ENCODE peak calls at places on chromosomes 3 and 15, in eight cellular contexts. One of them, this sample, is unnamed. For H3K4me1 and H3K36me3, the result is how much of the 10 kb centered on the place peaks cover.

GRCh38 chr15:74319596-74320357 is 47.7 kb downstream of the CYP11A1 start:
- DNase-seq in upper lobe of right lung: no peak
- DNase-seq in naive thymus-derived CD4-positive, alpha-beta T cell: no peak
- DNase-seq in adipocyte: peak
- DNase-seq in cardiac muscle cell: no peak
- DNase-seq in kidney: no peak
- DNase-seq in HAP-1: peak
- DNase-seq in IMR-90: no peak
- DNase-seq in this sample: no peak

GRCh38 chr3:41224120-41224806 is 25.0 kb downstream of the CTNNB1 start:
- DNase-seq in upper lobe of right lung: no peak
- DNase-seq in naive thymus-derived CD4-positive, alpha-beta T cell: no peak
- DNase-seq in adipocyte: peak
- DNase-seq in cardiac muscle cell: no peak
- DNase-seq in kidney: no peak
- DNase-seq in HAP-1: no peak
- DNase-seq in IMR-90: peak
- DNase-seq in this sample: no peak

GRCh38 chr3:20104167-20104661 is 64.0 kb downstream of the KAT2B start:
- DNase-seq in upper lobe of right lung: no peak
- DNase-seq in naive thymus-derived CD4-positive, alpha-beta T cell: no peak
- DNase-seq in adipocyte: no peak
- DNase-seq in cardiac muscle cell: no peak
- DNase-seq in kidney: no peak
- DNase-seq in HAP-1: no peak
- DNase-seq in IMR-90: no peak
- DNase-seq in this sample: no peak

GRCh38 chr3:32961189-32961715 is 9.8 kb downstream of the CCR4 start:
- DNase-seq in upper lobe of right lung: no peak
- DNase-seq in naive thymus-derived CD4-positive, alpha-beta T cell: peak
- DNase-seq in adipocyte: no peak
- DNase-seq in cardiac muscle cell: no peak
- DNase-seq in kidney: no peak
- DNase-seq in HAP-1: no peak
- DNase-seq in IMR-90: no peak
- DNase-seq in this sample: no peak

GRCh38 chr15:56968821-56969220 is 50.4 kb downstream of the TCF12 start:
- DNase-seq in upper lobe of right lung: no peak
- DNase-seq in naive thymus-derived CD4-positive, alpha-beta T cell: no peak
- DNase-seq in adipocyte: no peak
- DNase-seq in cardiac muscle cell: no peak
- DNase-seq in kidney: no peak
- DNase-seq in HAP-1: peak
- DNase-seq in IMR-90: no peak
- DNase-seq in this sample: no peak

GRCh38 chr3:134896141-134896540 is 101.1 kb downstream of the EPHB1 start:
- DNase-seq in upper lobe of right lung: no peak
- DNase-seq in naive thymus-derived CD4-positive, alpha-beta T cell: no peak
- DNase-seq in adipocyte: no peak
- DNase-seq in cardiac muscle cell: no peak
- DNase-seq in kidney: no peak
- DNase-seq in HAP-1: no peak
- DNase-seq in IMR-90: no peak
- DNase-seq in this sample: no peak

GRCh38 chr3:115792206-115792955 is 169.1 kb downstream of the GAP43 start:
- DNase-seq in upper lobe of right lung: no peak
- DNase-seq in naive thymus-derived CD4-positive, alpha-beta T cell: peak
- DNase-seq in adipocyte: no peak
- DNase-seq in cardiac muscle cell: no peak
- DNase-seq in kidney: no peak
- DNase-seq in HAP-1: no peak
- DNase-seq in IMR-90: peak
- DNase-seq in this sample: no peak

GRCh38 chr3:32945136-32945535 is 6.3 kb upstream of the CCR4 start:
- DNase-seq in upper lobe of right lung: no peak
- DNase-seq in naive thymus-derived CD4-positive, alpha-beta T cell: no peak
- DNase-seq in adipocyte: peak
- DNase-seq in cardiac muscle cell: no peak
- DNase-seq in kidney: no peak
- DNase-seq in HAP-1: no peak
- DNase-seq in IMR-90: peak
- DNase-seq in this sample: no peak

GRCh38 chr3:123870033-123870432 is 14.1 kb downstream of the MYLK start:
- DNase-seq in upper lobe of right lung: no peak
- DNase-seq in naive thymus-derived CD4-positive, alpha-beta T cell: no peak
- DNase-seq in adipocyte: peak
- DNase-seq in cardiac muscle cell: no peak
- DNase-seq in kidney: no peak
- DNase-seq in HAP-1: no peak
- DNase-seq in IMR-90: peak
- DNase-seq in this sample: no peak

GRCh38 chr15:71250936-71251468 is 135.7 kb downstream of the THSD4 start:
- DNase-seq in upper lobe of right lung: no peak
- DNase-seq in naive thymus-derived CD4-positive, alpha-beta T cell: no peak
- DNase-seq in adipocyte: peak
- DNase-seq in cardiac muscle cell: no peak
- DNase-seq in kidney: no peak
- DNase-seq in HAP-1: no peak
- DNase-seq in IMR-90: no peak
- DNase-seq in this sample: no peak

GRCh38 chr15:82647045-82647834 is at the start of gene CPEB1:
- DNase-seq in upper lobe of right lung: no peak
- DNase-seq in naive thymus-derived CD4-positive, alpha-beta T cell: peak
- DNase-seq in adipocyte: peak
- DNase-seq in cardiac muscle cell: peak
- DNase-seq in kidney: peak
- DNase-seq in HAP-1: peak
- DNase-seq in IMR-90: peak
- DNase-seq in this sample: peak

GRCh38 chr3:146715176-146715575 is 110.0 kb upstream of the PLSCR5 start:
- DNase-seq in upper lobe of right lung: no peak
- DNase-seq in naive thymus-derived CD4-positive, alpha-beta T cell: no peak
- DNase-seq in adipocyte: peak
- DNase-seq in cardiac muscle cell: no peak
- DNase-seq in kidney: no peak
- DNase-seq in HAP-1: peak
- DNase-seq in IMR-90: peak
- DNase-seq in this sample: no peak

GRCh38 chr3:51968175-51968681 is 974 bp upstream of the PCBP4 start:
- DNase-seq in upper lobe of right lung: no peak
- DNase-seq in naive thymus-derived CD4-positive, alpha-beta T cell: no peak
- DNase-seq in adipocyte: peak
- DNase-seq in cardiac muscle cell: peak
- DNase-seq in kidney: no peak
- DNase-seq in HAP-1: no peak
- DNase-seq in IMR-90: peak
- DNase-seq in this sample: no peak

GRCh38 chr3:29746163-29746562 is 465.3 kb downstream of the RBMS3 start:
- DNase-seq in upper lobe of right lung: no peak
- DNase-seq in naive thymus-derived CD4-positive, alpha-beta T cell: no peak
- DNase-seq in adipocyte: no peak
- DNase-seq in cardiac muscle cell: no peak
- DNase-seq in kidney: no peak
- DNase-seq in HAP-1: no peak
- DNase-seq in IMR-90: no peak
- DNase-seq in this sample: no peak

GRCh38 chr3:172330413-172330812 is 117.8 kb downstream of the GHSR start:
- DNase-seq in upper lobe of right lung: no peak
- DNase-seq in naive thymus-derived CD4-positive, alpha-beta T cell: no peak
- DNase-seq in adipocyte: no peak
- DNase-seq in cardiac muscle cell: no peak
- DNase-seq in kidney: no peak
- DNase-seq in HAP-1: no peak
- DNase-seq in IMR-90: no peak
- DNase-seq in this sample: no peak

DNA sequence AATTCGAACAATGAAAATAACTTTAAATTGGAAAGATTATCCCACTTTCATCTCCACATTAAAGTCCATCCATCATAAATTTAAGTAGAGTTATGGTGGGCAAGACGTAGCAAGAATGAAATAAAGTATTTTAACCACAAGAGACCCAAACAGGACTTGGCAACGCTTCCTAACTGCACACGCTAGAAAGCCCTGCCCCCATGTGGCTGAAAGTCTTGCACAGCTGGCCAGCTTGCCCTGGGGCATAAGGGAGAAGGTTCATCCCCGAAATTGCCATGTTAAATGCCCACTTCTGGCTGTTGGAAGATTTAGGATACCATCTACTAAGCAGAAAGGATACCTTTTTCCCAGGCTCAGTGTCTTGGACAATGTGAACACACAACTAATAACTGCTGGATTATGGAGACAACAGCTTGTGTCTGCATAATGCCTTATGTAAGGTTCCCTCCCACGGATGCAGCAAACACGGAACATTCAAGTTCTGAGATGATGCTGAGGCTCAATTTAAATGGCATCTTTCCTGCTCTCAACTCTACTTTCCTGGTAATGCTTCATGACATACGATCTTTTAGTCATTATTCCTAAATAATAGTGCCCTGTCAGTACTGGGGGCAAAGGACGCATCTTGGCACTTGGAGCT is 116.6 kb upstream of the TJP1 start:
- DNase-seq in upper lobe of right lung: no peak
- DNase-seq in naive thymus-derived CD4-positive, alpha-beta T cell: no peak
- DNase-seq in adipocyte: no peak
- DNase-seq in cardiac muscle cell: no peak
- DNase-seq in kidney: no peak
- DNase-seq in HAP-1: no peak
- DNase-seq in IMR-90: peak
- DNase-seq in this sample: no peak
- H3K4me1 ChIP-seq in upper lobe of right lung: under half
- H3K4me1 ChIP-seq in naive thymus-derived CD4-positive, alpha-beta T cell: under half
- H3K4me1 ChIP-seq in adipocyte: under half
- H3K4me1 ChIP-seq in cardiac muscle cell: under half
- H3K4me1 ChIP-seq in kidney: under half
- H3K4me1 ChIP-seq in HAP-1: under half
- H3K4me1 ChIP-seq in IMR-90: under half
- H3K4me1 ChIP-seq in this sample: under half

GRCh38 chr3:182384182-182384581 is 409.1 kb upstream of the ATP11B start:
- DNase-seq in upper lobe of right lung: no peak
- DNase-seq in naive thymus-derived CD4-positive, alpha-beta T cell: no peak
- DNase-seq in adipocyte: no peak
- DNase-seq in cardiac muscle cell: no peak
- DNase-seq in kidney: no peak
- DNase-seq in HAP-1: no peak
- DNase-seq in IMR-90: no peak
- DNase-seq in this sample: no peak

GRCh38 chr3:182382112-182382857 is 411.0 kb upstream of the ATP11B start:
- DNase-seq in upper lobe of right lung: no peak
- DNase-seq in naive thymus-derived CD4-positive, alpha-beta T cell: no peak
- DNase-seq in adipocyte: no peak
- DNase-seq in cardiac muscle cell: no peak
- DNase-seq in kidney: no peak
- DNase-seq in HAP-1: no peak
- DNase-seq in IMR-90: no peak
- DNase-seq in this sample: no peak

GRCh38 chr3:182388506-182388905 is 404.8 kb upstream of the ATP11B start:
- DNase-seq in upper lobe of right lung: no peak
- DNase-seq in naive thymus-derived CD4-positive, alpha-beta T cell: no peak
- DNase-seq in adipocyte: no peak
- DNase-seq in cardiac muscle cell: no peak
- DNase-seq in kidney: no peak
- DNase-seq in HAP-1: no peak
- DNase-seq in IMR-90: no peak
- DNase-seq in this sample: no peak

GRCh38 chr3:182389041-182389815 is 404.1 kb upstream of the ATP11B start:
- DNase-seq in upper lobe of right lung: no peak
- DNase-seq in naive thymus-derived CD4-positive, alpha-beta T cell: no peak
- DNase-seq in adipocyte: no peak
- DNase-seq in cardiac muscle cell: no peak
- DNase-seq in kidney: no peak
- DNase-seq in HAP-1: no peak
- DNase-seq in IMR-90: no peak
- DNase-seq in this sample: no peak

DNA sequence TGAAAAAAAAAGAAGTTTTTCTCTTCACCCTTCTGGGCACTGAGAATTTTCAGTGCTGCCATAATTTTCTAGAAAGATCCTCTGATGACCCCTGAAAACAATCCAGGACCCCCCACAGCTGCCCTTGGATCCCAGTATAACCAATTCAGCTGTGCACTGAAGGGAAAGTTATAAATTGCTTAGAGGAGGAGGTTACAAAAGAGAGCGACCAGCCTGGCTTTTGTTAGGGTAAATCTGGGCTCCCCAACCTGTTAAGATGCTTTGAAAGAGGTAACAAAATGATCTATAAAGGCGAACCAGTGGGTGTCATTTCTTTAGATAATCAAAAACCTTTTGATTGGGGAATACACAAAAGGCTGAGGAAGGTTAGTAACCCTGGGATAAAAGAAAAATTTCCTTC is 407.9 kb upstream of the ATP11B start:
- DNase-seq in upper lobe of right lung: no peak
- DNase-seq in naive thymus-derived CD4-positive, alpha-beta T cell: no peak
- DNase-seq in adipocyte: no peak
- DNase-seq in cardiac muscle cell: no peak
- DNase-seq in kidney: no peak
- DNase-seq in HAP-1: no peak
- DNase-seq in IMR-90: no peak
- DNase-seq in this sample: no peak
- H3K36me3 ChIP-seq in upper lobe of right lung: under half
- H3K36me3 ChIP-seq in naive thymus-derived CD4-positive, alpha-beta T cell: under half
- H3K36me3 ChIP-seq in adipocyte: under half
- H3K36me3 ChIP-seq in cardiac muscle cell: under half
- H3K36me3 ChIP-seq in kidney: under half
- H3K36me3 ChIP-seq in HAP-1: under half
- H3K36me3 ChIP-seq in IMR-90: under half
- H3K36me3 ChIP-seq in this sample: under half

GRCh38 chr3:195257454-195258448 is 13.2 kb downstream of the XXYLT1 start:
- DNase-seq in upper lobe of right lung: no peak
- DNase-seq in naive thymus-derived CD4-positive, alpha-beta T cell: no peak
- DNase-seq in adipocyte: no peak
- DNase-seq in cardiac muscle cell: no peak
- DNase-seq in kidney: no peak
- DNase-seq in HAP-1: no peak
- DNase-seq in IMR-90: peak
- DNase-seq in this sample: no peak
- H3K4me3 ChIP-seq in upper lobe of right lung: no peak
- H3K4me3 ChIP-seq in naive thymus-derived CD4-positive, alpha-beta T cell: no peak
- H3K4me3 ChIP-seq in adipocyte: no peak
- H3K4me3 ChIP-seq in cardiac muscle cell: no peak
- H3K4me3 ChIP-seq in kidney: no peak
- H3K4me3 ChIP-seq in HAP-1: no peak
- H3K4me3 ChIP-seq in IMR-90: no peak
- H3K4me3 ChIP-seq in this sample: no peak

DNA sequence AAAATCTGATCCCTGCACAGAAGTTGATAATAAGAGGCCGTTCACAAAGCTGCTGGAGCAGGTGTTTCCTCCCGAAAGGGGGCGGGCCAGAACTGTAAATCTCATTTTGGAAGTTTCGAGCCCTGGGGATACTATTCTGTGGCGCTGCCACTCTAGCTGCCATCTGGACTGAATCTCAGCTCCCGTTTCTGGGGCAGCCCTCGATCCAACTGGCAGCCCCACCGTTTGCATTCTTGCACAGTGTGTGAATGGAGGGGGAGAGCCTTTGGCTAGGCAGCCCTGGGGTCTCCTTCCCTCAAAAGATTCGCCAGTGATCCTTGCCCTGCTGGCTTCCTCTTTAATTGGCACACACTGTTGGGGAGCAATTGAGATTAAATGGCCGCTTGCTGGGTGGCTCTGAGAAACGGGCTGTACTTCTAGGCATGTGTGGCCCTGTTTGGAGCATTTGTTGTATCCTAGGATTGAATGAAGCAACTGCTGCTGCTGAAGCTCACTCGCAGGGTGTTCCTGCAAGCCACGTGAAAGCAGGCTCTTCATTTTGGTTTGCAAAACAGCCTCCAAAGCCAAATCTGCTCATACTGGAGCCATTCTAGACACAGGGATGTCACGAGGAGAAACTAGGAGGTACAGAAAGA is 57.2 kb upstream of the TOPAZ1 start:
- DNase-seq in upper lobe of right lung: no peak
- DNase-seq in naive thymus-derived CD4-positive, alpha-beta T cell: no peak
- DNase-seq in adipocyte: no peak
- DNase-seq in cardiac muscle cell: no peak
- DNase-seq in kidney: no peak
- DNase-seq in HAP-1: no peak
- DNase-seq in IMR-90: no peak
- DNase-seq in this sample: no peak
- H3K4me1 ChIP-seq in upper lobe of right lung: under half
- H3K4me1 ChIP-seq in naive thymus-derived CD4-positive, alpha-beta T cell: under half
- H3K4me1 ChIP-seq in adipocyte: under half
- H3K4me1 ChIP-seq in cardiac muscle cell: under half
- H3K4me1 ChIP-seq in kidney: under half
- H3K4me1 ChIP-seq in HAP-1: under half
- H3K4me1 ChIP-seq in IMR-90: under half
- H3K4me1 ChIP-seq in this sample: under half

This sample was measured in body of pancreas.